ENCODE peak calls at places on chromosomes 1 and 21, in five cellular contexts. J is GM12865, S is heart left ventricle, F is cardiac muscle cell, N is PC-3. V is an unnamed sample.

GRCh38 chr1:6378096-6378746 is 15.3 kb downstream of the ACOT7 start:
- DNase-seq in S (no peak), J (no peak), N (no peak), F (no peak), V (no peak)

GRCh38 chr1:109767596-109768334 is 4.0 kb upstream of the EPS8L3 start:
- DNase-seq in S (peak; percentile 21), F (no peak), N (no peak), J (no peak), V (no peak)

GRCh38 chr1:212698467-212699103 is 1.1 kb downstream of the BATF3 start:
- DNase-seq in J (no peak), N (no peak), F (no peak), S (no peak), V (no peak)

GRCh38 chr1:161439280-161440232 is 65.7 kb upstream of the FCGR2A start:
- DNase-seq in F (peak; percentile 22), J (peak; percentile 80), N (peak; percentile 31), S (no peak), V (no peak)

GRCh38 chr1:76503100-76503499 is 364.2 kb upstream of the ST6GALNAC5 start:
- DNase-seq in S (no peak), N (no peak), F (no peak), J (no peak), V (no peak)

GRCh38 chr21:28220670-28221069 is 772.0 kb downstream of the LTN1 start:
- DNase-seq in F (peak; percentile 89), S (no peak), N (no peak), J (no peak), V (no peak)

GRCh38 chr1:202982715-202983435 is 15.8 kb upstream of the CYB5R1 start:
- DNase-seq in S (no peak), J (no peak), N (peak; percentile 46), F (no peak), V (no peak)

GRCh38 chr1:65279092-65279448 is 30.3 kb upstream of the DNAJC6 start:
- DNase-seq in J (no peak), S (no peak), N (no peak), F (peak; percentile 8), V (no peak)

GRCh38 chr1:203926025-203926540 is 64.7 kb downstream of the SNRPE start:
- DNase-seq in J (no peak), S (no peak), F (peak; percentile 85), N (peak; percentile 52), V (peak; percentile 29)

GRCh38 chr21:42741056-42741455 is 87.6 kb downstream of the PDE9A start:
- DNase-seq in N (no peak), F (no peak), S (no peak), J (no peak), V (no peak)

GRCh38 chr1:82598816-82599215 is 798.1 kb downstream of the ADGRL2 start:
- DNase-seq in F (no peak), J (no peak), S (no peak), N (no peak), V (no peak)

GRCh38 chr1:227140376-227140775 is 177.9 kb downstream of the CDC42BPA start:
- DNase-seq in J (no peak), N (no peak), F (no peak), S (no peak), V (no peak)

GRCh38 chr1:181090653-181091126 is 2.2 kb downstream of the IER5 start:
- DNase-seq in N (peak; percentile 39), F (no peak), J (peak; percentile 77), S (no peak), V (no peak)

GRCh38 chr1:63368131-63368530 is 704 bp downstream of the ALG6 start:
- DNase-seq in J (peak; percentile 30), F (no peak), N (no peak), S (no peak), V (no peak)

GRCh38 chr1:24289937-24290595 is 29.1 kb upstream of the GRHL3 start:
- DNase-seq in F (peak; percentile 98), J (no peak), S (peak; percentile 93), N (peak; percentile 95), V (peak; percentile 43)

GRCh38 chr1:89918127-89918793 is 76.7 kb upstream of the ZNF326 start:
- DNase-seq in S (no peak), N (no peak), F (no peak), J (no peak), V (no peak)

GRCh38 chr1:211581521-211581920 is 2.6 kb upstream of the SLC30A1 start:
- DNase-seq in N (no peak), J (no peak), S (no peak), F (peak; percentile 75), V (no peak)

GRCh38 chr1:177230228-177231016 is 59.7 kb downstream of the BRINP2 start:
- DNase-seq in J (no peak), F (no peak), S (no peak), N (no peak), V (no peak)
- TF ChIP-seq CTCF in J (no peak), F (no peak), S (no peak), N (no peak), V (no peak)

DNA sequence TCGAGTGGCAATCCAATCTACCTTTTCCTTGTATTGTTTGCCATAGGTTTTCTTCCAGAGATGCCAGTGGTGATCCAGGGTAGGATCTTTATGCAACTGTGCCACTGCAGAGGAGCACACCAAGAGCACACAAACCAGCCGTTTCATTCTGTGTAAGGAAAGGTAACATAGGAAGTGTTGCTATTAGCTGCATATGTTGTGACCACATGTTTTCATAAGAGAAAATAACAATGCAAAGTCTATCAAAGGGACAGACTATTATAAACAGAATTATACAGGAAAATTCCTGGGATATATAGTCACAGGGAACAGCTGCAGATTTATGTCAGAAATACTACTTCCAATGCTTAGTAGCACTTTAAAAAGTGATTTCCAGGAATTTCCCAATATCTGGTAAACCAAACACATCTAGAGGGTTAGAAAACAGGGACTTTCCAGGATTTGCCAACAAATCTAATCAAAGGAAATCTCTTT is 924 bp downstream of the CTSS start:
- DNase-seq in F (peak; percentile 66), N (peak; percentile 41), S (no peak), J (peak; percentile 65), V (peak; percentile 87)
- H3K4me3 ChIP-seq in F (no peak overlapping the region), N (no peak overlapping the region), S (peak overlapping the region; percentile 52), J (peak overlapping the region; percentile 94), V (no peak overlapping the region)

GRCh38 chr1:119291611-119292206 is 76.9 kb upstream of the HAO2 start:
- DNase-seq in S (no peak), J (no peak), F (no peak), N (no peak), V (no peak)

GRCh38 chr1:119293777-119294176 is 74.8 kb upstream of the HAO2 start:
- DNase-seq in N (no peak), S (no peak), F (no peak), J (no peak), V (no peak)

GRCh38 chr1:119294199-119294598 is 74.4 kb upstream of the HAO2 start:
- DNase-seq in S (no peak), N (no peak), J (no peak), F (no peak), V (no peak)

GRCh38 chr1:119298687-119299086 is 69.9 kb upstream of the HAO2 start:
- DNase-seq in S (no peak), J (peak; percentile 25), N (peak; percentile 77), F (peak; percentile 76), V (no peak)

DNA sequence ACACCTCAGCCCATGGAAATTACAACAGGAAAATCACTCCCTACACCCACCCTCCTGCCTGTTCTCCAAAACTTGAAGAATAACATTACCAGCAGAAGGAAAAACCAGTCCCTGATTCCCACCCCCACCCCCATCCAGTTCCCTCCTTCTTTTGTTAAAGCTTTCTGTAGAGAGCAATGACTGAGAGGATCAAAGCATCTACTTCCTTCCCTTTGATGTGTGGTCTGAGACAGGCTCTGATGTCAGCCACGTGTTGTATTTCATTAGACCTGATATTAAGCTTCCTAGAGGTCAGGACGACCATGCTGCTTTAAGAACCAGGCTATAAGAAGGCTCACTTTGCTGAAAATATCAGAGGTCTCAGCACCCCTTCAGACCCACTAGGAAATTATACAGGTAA is 73.9 kb upstream of the HAO2 start:
- DNase-seq in F (no peak), N (no peak), S (no peak), J (peak; percentile 8), V (no peak)
- TF ChIP-seq CTCF in F (no peak), N (no peak), S (no peak), J (no peak), V (no peak)

GRCh38 chr1:40383095-40383487 is 9.6 kb downstream of the SMAP2 start:
- DNase-seq in J (no peak), F (peak; percentile 65), S (no peak), N (no peak), V (no peak)
- H3K4me3 ChIP-seq in J (peak overlapping the region; percentile 47), F (no peak overlapping the region), S (no peak overlapping the region), N (peak overlapping the region; percentile 55), V (no peak overlapping the region)

GRCh38 chr1:179770887-179771502 is 27.9 kb downstream of the FAM163A start:
- DNase-seq in J (no peak), S (no peak), N (peak; percentile 22), F (peak; percentile 45), V (no peak)
- TF ChIP-seq CTCF in J (no peak), S (no peak), N (peak; percentile 37), F (peak; percentile 45), V (peak; percentile 7)

GRCh38 chr1:148367596-148367995 is 115.5 kb downstream of the PPIAL4G start:
- DNase-seq in F (no peak), J (no peak), S (no peak), N (no peak), V (no peak)
- H3K4me3 ChIP-seq in F (no peak overlapping the region), J (no peak overlapping the region), S (no peak overlapping the region), N (no peak overlapping the region), V (no peak overlapping the region)

DNA sequence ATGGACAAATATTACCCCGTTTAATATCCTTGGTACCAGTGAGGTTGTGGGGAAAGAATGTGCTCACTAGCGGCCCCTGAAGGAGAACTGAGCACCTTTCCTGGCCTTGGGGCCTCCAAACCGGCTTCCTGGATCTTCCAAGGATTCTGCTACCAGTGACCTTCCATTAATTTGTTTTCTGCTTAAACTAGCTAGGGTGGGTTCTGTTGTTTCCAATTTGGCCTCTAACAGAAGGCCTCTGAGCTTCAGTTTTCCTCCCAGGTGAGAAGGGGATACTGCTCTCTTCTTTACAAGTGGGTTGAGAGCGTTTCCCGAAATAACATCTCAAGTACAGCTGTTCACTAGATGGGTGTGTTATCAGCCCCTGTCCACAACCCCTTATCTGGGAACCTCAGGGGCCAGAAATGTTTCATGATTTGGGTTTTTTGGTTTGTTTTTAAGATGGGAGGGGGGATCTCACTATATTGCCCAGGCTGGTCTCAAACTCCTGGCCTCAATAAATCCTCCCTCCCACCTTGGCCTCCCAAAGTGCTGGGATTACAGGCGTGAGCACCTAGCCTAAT is 16.9 kb upstream of the IFNGR2 start:
- DNase-seq in N (peak; percentile 16), S (no peak), F (no peak), J (no peak), V (no peak)
- TF ChIP-seq CTCF in N (peak; percentile 42), S (no peak), F (peak; percentile 38), J (peak; percentile 29), V (peak; percentile 31)

GRCh38 chr1:200041337-200042118 is 14.0 kb downstream of the NR5A2 start:
- DNase-seq in J (no peak), N (no peak), F (no peak), S (no peak), V (no peak)
- H3K4me3 ChIP-seq in J (no peak overlapping the region), N (no peak overlapping the region), F (no peak overlapping the region), S (peak overlapping the region; percentile 62), V (no peak overlapping the region)

GRCh38 chr1:154998201-154998780 is 4.3 kb upstream of the ZBTB7B start:
- DNase-seq in S (no peak), N (no peak), F (no peak), J (no peak), V (no peak)
- TF ChIP-seq CTCF in S (no peak), N (peak; percentile 50), F (peak; percentile 10), J (peak; percentile 22), V (no peak)

V was measured in AG04450.